ENCODE peak calls at places on chromosomes 11 and 22, in four cellular contexts. One of them, this sample, is unnamed.

GRCh38 chr11:69013009-69013951 is at the start of gene MRGPRF:
- DNase-seq in K562: no peak
- DNase-seq in GM12878: no peak
- DNase-seq in HepG2: no peak
- DNase-seq in this sample: peak; percentile 66

GRCh38 chr11:70815485-70815832 is 417.1 kb downstream of the CTTN start:
- DNase-seq in K562: no peak
- DNase-seq in GM12878: no peak
- DNase-seq in HepG2: no peak
- DNase-seq in this sample: no peak

GRCh38 chr11:70176940-70177689 is 26.0 kb upstream of the FADD start:
- DNase-seq in GM12878: no peak
- DNase-seq in HepG2: peak; percentile 13
- DNase-seq in K562: peak; percentile 70
- DNase-seq in this sample: peak; percentile 90

GRCh38 chr11:129933262-129933661 is 37.9 kb upstream of the NFRKB start:
- DNase-seq in K562: no peak
- DNase-seq in HepG2: no peak
- DNase-seq in GM12878: no peak
- DNase-seq in this sample: no peak

GRCh38 chr11:19428206-19429001 is 187.7 kb upstream of the E2F8 start:
- DNase-seq in K562: no peak
- DNase-seq in GM12878: no peak
- DNase-seq in HepG2: no peak
- DNase-seq in this sample: no peak

GRCh38 chr11:74390697-74391096 is 7.5 kb downstream of the PGM2L1 start:
- DNase-seq in HepG2: no peak
- DNase-seq in GM12878: no peak
- DNase-seq in K562: no peak
- DNase-seq in this sample: no peak

GRCh38 chr11:34468209-34468841 is 29.6 kb downstream of the CAT start:
- DNase-seq in HepG2: peak; percentile 30
- DNase-seq in GM12878: no peak
- DNase-seq in K562: peak; percentile 64
- DNase-seq in this sample: peak; percentile 38

GRCh38 chr22:26273011-26273675 is 103.9 kb downstream of the SEZ6L start:
- DNase-seq in K562: no peak
- DNase-seq in HepG2: no peak
- DNase-seq in GM12878: no peak
- DNase-seq in this sample: no peak

GRCh38 chr11:81869337-81870065 is 864.2 kb downstream of the FAM181B start:
- DNase-seq in GM12878: peak; percentile 99
- DNase-seq in K562: no peak
- DNase-seq in HepG2: no peak
- DNase-seq in this sample: no peak

GRCh38 chr22:50255099-50255498 is 4.0 kb upstream of the HDAC10 start:
- DNase-seq in HepG2: no peak
- DNase-seq in GM12878: no peak
- DNase-seq in K562: no peak
- DNase-seq in this sample: no peak

GRCh38 chr22:45717787-45718186 is 46.2 kb downstream of the ATXN10 start:
- DNase-seq in K562: no peak
- DNase-seq in HepG2: no peak
- DNase-seq in GM12878: no peak
- DNase-seq in this sample: no peak

GRCh38 chr11:17793642-17794170 is 59.1 kb downstream of the KCNC1 start:
- DNase-seq in HepG2: no peak
- DNase-seq in GM12878: no peak
- DNase-seq in K562: no peak
- DNase-seq in this sample: no peak

GRCh38 chr22:20111689-20112622 is 3.9 kb upstream of the RANBP1 start:
- DNase-seq in GM12878: no peak
- DNase-seq in HepG2: no peak
- DNase-seq in K562: no peak
- DNase-seq in this sample: no peak

GRCh38 chr11:8360086-8360828 is 96.6 kb upstream of the LMO1 start:
- DNase-seq in HepG2: peak; percentile 22
- DNase-seq in GM12878: no peak
- DNase-seq in K562: no peak
- DNase-seq in this sample: no peak

GRCh38 chr22:35605787-35606492 is 11.2 kb downstream of the MB start:
- DNase-seq in HepG2: no peak
- DNase-seq in GM12878: no peak
- DNase-seq in K562: no peak
- DNase-seq in this sample: no peak

GRCh38 chr11:15918212-15918611 is 438.1 kb downstream of the SOX6 start:
- DNase-seq in K562: no peak
- DNase-seq in HepG2: no peak
- DNase-seq in GM12878: no peak
- DNase-seq in this sample: no peak

GRCh38 chr11:28674432-28675076 is 566.4 kb downstream of the METTL15 start:
- DNase-seq in GM12878: no peak
- DNase-seq in K562: peak; percentile 1
- DNase-seq in HepG2: no peak
- DNase-seq in this sample: peak; percentile 56

GRCh38 chr11:119144825-119145476 is 3.9 kb upstream of the ABCG4 start:
- DNase-seq in GM12878: no peak
- DNase-seq in K562: peak; percentile 88
- DNase-seq in HepG2: peak; percentile 77
- DNase-seq in this sample: peak; percentile 84

GRCh38 chr11:109808569-109808968 is 284.6 kb upstream of the ZC3H12C start:
- DNase-seq in HepG2: no peak
- DNase-seq in GM12878: no peak
- DNase-seq in K562: peak; percentile 20
- DNase-seq in this sample: no peak

GRCh38 chr11:103380031-103380430 is 270.8 kb downstream of the DYNC2H1 start:
- DNase-seq in K562: no peak
- DNase-seq in GM12878: no peak
- DNase-seq in HepG2: no peak
- DNase-seq in this sample: no peak

GRCh38 chr11:18064035-18064434 is 18.0 kb upstream of the TPH1 start:
- DNase-seq in GM12878: no peak
- DNase-seq in HepG2: no peak
- DNase-seq in K562: no peak
- DNase-seq in this sample: no peak

GRCh38 chr11:132999519-132999918 is 532.8 kb downstream of the OPCML start:
- DNase-seq in K562: no peak
- DNase-seq in HepG2: no peak
- DNase-seq in GM12878: no peak
- DNase-seq in this sample: no peak

GRCh38 chr11:70398834-70399680 is 728 bp downstream of the CTTN start:
- DNase-seq in GM12878: no peak
- DNase-seq in HepG2: no peak
- DNase-seq in K562: peak; percentile 44
- DNase-seq in this sample: no peak

GRCh38 chr11:73729594-73730206 is 31.2 kb downstream of the RAB6A start:
- DNase-seq in HepG2: peak; percentile 28
- DNase-seq in K562: peak; percentile 46
- DNase-seq in GM12878: no peak
- DNase-seq in this sample: peak; percentile 67

GRCh38 chr11:44016129-44016528 is 31.7 kb upstream of the ACCSL start:
- DNase-seq in HepG2: no peak
- DNase-seq in GM12878: no peak
- DNase-seq in K562: no peak
- DNase-seq in this sample: no peak

DNA sequence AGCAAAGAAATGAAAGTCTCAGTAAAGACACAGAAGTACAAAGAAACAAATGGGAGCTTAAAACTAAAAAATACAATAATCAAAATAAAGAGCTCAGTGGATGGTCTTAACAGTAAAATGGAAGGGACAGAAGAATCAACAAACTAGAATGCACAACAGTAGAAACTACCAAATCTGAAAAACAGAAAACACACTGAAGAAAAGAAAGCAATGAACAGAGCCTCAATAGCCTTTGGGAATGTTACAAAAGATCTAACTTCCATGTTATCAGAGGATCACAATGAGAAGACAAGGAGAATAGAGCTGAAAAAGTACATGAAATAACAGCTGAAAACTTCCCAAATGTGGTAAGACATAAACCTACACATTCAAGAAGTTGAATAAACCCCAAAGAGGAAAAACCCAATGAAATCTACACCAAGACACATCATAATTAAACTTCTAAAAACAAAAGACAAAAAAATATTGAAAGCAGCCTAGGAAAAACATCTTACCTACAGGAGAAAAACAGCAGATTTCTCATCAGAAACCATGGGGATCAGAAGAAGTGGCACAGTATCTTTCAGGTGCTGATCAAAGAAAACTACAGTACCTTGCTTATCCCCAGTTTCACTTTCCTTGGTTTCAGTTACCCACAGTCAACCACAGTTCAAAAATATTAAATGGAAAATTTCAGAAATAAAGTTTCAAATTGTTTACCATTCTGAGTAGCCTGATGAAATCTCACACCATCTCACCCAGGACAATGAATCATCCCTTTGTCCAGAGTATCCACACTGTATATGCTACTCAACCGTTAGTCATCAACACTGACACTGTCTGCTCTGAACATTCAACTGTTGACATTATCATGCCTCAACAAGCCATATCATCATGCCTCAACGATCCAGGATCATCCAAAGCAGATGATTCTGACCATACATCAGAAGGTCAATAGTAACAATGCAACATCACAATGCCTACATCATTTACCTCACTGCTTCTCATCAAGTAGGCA is 22.2 kb downstream of the RRAS2 start:
- DNase-seq in GM12878: no peak
- DNase-seq in K562: peak; percentile 60
- DNase-seq in HepG2: peak; percentile 85
- DNase-seq in this sample: no peak
- TF ChIP-seq SP1 in GM12878: no peak
- TF ChIP-seq SP1 in K562: no peak
- TF ChIP-seq SP1 in HepG2: no peak
- TF ChIP-seq SP1 in this sample: no peak

DNA sequence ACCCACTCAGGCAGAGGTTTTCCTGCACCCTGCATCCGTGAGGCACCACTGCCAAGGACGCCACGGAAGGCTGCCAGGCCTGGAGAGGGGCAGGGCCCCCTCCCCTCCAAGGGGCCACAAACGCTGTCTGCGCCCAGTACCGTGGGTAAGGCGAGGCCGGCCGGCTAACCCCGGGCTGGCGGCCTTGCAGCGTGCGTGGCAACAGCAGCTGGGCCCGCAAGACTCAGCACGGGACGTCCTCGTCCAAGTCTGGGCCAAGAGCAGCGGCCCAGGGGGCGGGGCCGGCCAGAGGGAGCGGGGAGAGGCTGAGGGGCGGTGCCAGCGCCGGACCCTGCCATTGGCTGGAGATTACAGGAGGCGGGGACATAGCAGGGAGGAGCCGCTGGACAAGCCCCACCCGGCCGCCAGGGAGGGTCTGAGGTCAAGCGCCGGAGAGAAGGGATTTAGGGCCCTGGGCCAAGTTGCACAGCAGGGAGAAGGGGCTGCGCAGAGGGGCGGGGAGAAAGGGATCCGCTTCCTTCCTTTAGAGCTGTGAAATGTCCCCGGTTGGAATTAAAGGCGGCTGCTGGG is 16.0 kb downstream of the SLC43A1 start:
- DNase-seq in HepG2: peak; percentile 84
- DNase-seq in GM12878: no peak
- DNase-seq in K562: peak; percentile 96
- DNase-seq in this sample: peak; percentile 99
- TF ChIP-seq ESRRA in HepG2: no peak
- TF ChIP-seq ESRRA in GM12878: no peak
- TF ChIP-seq ESRRA in K562: no peak
- TF ChIP-seq ESRRA in this sample: no peak

GRCh38 chr11:6992457-6993431 is 27.4 kb downstream of the ZNF214 start:
- DNase-seq in HepG2: no peak
- DNase-seq in GM12878: no peak
- DNase-seq in K562: no peak
- DNase-seq in this sample: no peak

GRCh38 chr11:6991227-6991626 is 28.9 kb downstream of the ZNF214 start:
- DNase-seq in GM12878: no peak
- DNase-seq in HepG2: no peak
- DNase-seq in K562: no peak
- DNase-seq in this sample: peak; percentile 10

GRCh38 chr11:6986487-6986886 is 33.7 kb downstream of the ZNF214 start:
- DNase-seq in K562: no peak
- DNase-seq in HepG2: no peak
- DNase-seq in GM12878: no peak
- DNase-seq in this sample: no peak

GRCh38 chr11:6992026-6992425 is 28.1 kb downstream of the ZNF214 start:
- DNase-seq in HepG2: no peak
- DNase-seq in K562: no peak
- DNase-seq in GM12878: no peak
- DNase-seq in this sample: no peak

DNA sequence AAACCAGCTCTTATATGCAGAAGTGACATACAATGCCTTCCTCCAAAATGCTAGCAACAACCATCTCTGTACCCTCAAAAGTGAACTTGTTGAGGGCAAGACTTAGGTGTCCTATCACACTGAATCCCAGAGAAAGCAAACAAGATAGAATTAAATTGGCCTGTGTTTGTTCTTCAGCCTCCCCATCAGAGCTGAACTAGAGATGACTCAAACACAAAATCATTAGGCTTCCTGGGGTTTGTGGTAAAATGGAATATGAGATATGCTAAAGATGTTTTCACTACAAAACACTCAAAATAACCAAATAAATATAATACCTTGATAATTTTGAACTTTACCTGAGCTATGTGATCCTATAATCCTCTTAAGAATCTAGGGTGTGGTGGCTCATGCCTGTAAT is 31.6 kb downstream of the ZNF214 start:
- DNase-seq in K562: no peak
- DNase-seq in GM12878: no peak
- DNase-seq in HepG2: no peak
- DNase-seq in this sample: no peak
- TF ChIP-seq SP1 in K562: no peak
- TF ChIP-seq SP1 in GM12878: no peak
- TF ChIP-seq SP1 in HepG2: no peak
- TF ChIP-seq SP1 in this sample: no peak

DNA sequence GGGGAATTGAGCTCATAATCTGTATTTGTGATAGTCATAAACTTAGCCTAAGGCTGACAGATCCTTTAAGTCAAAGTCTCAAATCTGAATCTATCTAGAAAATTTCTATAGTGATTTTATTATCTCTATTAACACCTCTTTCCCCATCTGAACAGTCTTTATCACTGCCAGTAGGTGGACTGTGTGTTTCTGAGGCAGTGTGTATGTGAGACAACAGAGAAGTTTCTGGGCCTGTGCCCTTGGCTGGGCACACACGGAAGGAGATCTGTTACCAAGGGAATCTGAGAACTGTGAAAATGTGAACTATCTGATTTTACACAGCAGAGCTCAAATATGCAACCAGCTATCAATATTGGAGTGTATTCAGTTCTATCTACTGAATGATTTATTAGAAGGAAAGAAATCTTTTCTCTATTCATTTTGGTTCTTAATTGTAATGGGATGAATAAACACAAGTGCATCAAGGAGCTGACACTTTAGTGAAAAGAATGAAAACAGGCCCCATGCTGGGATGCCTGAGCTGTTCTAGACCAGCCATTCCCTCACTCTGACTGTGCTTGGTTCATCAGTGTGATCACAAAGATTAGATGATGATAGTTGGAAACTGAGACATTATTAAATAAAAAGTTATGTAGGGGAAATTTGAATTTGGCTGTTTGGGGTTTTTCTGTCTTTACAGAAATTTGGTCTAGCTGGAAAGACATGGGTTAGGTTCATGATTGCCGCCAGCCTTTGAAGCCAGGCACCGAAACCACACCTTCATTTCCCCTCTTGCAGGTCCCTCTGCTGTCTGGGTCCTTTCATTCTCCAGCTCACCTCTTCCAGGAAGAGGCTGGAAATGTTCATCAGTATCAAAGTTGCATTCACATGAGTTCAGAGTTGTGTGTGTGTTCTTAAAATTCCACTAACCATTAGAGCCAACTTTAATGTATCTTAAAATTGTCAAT is 68.1 kb downstream of the LIF start:
- DNase-seq in HepG2: no peak
- DNase-seq in GM12878: no peak
- DNase-seq in K562: no peak
- DNase-seq in this sample: no peak
- TF ChIP-seq ESRRA in HepG2: no peak
- TF ChIP-seq ESRRA in GM12878: no peak
- TF ChIP-seq ESRRA in K562: no peak
- TF ChIP-seq ESRRA in this sample: no peak

This sample was measured in WTC11.